ENCODE peak calls at places on chromosomes 6 and 20, in seven cellular contexts. H is A172; O is posterior vena cava; E is HT1080; Z is OCI-LY7; F is stomach; N is stimulated activated naive CD4-positive, alpha-beta T cell. K is an unnamed sample.

GRCh38 chr6:83270971-83271714 is 78.0 kb downstream of the RWDD2A start:
- DNase-seq in Z (no peak), H (peak; percentile 75), E (peak; percentile 75), O (no peak), F (no peak), N (no peak), K (no peak)

GRCh38 chr6:144675231-144675861 is 390.2 kb downstream of the UTRN start:
- DNase-seq in Z (no peak), O (no peak), E (peak; percentile 53), N (no peak), F (no peak), H (no peak), K (peak; percentile 69)

GRCh38 chr6:47680724-47681123 is 17.7 kb upstream of the ADGRF4 start:
- DNase-seq in F (no peak), Z (no peak), N (no peak), H (no peak), O (no peak), E (no peak), K (no peak)

GRCh38 chr20:5127204-5127858 is 523 bp downstream of the CDS2 start:
- DNase-seq in N (peak; percentile 70), O (no peak), H (peak; percentile 56), F (peak; percentile 52), E (peak; percentile 44), Z (peak; percentile 89), K (peak; percentile 66)

GRCh38 chr20:840503-840857 is 7.0 kb downstream of the FAM110A start:
- DNase-seq in H (no peak), E (no peak), Z (no peak), N (no peak), F (no peak), O (peak; percentile 11), K (no peak)

GRCh38 chr6:90216081-90216977 is 80.3 kb downstream of the BACH2 start:
- DNase-seq in N (peak; percentile 61), Z (peak; percentile 70), E (peak; percentile 29), F (no peak), O (no peak), H (no peak), K (peak; percentile 20)

GRCh38 chr6:107786709-107787588 is 37.2 kb downstream of the SCML4 start:
- DNase-seq in F (no peak), O (no peak), E (no peak), N (peak; percentile 72), Z (peak; percentile 41), H (no peak), K (peak; percentile 17)

GRCh38 chr6:42571611-42572342 is 7.9 kb downstream of the UBR2 start:
- DNase-seq in O (no peak), F (no peak), Z (no peak), H (no peak), E (no peak), N (no peak), K (no peak)

GRCh38 chr6:127516676-127517273 is 2.4 kb downstream of the MTCL3 start:
- DNase-seq in E (peak; percentile 74), O (no peak), N (peak; percentile 46), H (peak; percentile 62), Z (peak; percentile 50), F (no peak), K (peak; percentile 20)

GRCh38 chr20:62137092-62137384 is 6.2 kb downstream of the PSMA7 start:
- DNase-seq in E (no peak), H (no peak), F (no peak), Z (no peak), O (no peak), N (no peak), K (no peak)

GRCh38 chr20:36845288-36845969 is 30.5 kb upstream of the TLDC2 start:
- DNase-seq in E (no peak), N (no peak), H (no peak), F (no peak), Z (peak; percentile 57), O (no peak), K (no peak)

GRCh38 chr6:150633466-150633795 is 33.7 kb downstream of the PLEKHG1 start:
- DNase-seq in E (no peak), Z (no peak), H (no peak), N (no peak), O (no peak), F (no peak), K (no peak)

GRCh38 chr20:5433352-5433751 is 116.6 kb upstream of the PROKR2 start:
- DNase-seq in E (no peak), O (no peak), F (no peak), Z (no peak), N (no peak), H (no peak), K (no peak)

K was measured in transverse colon.